ENCODE peak calls at places on chromosomes 4 and X, in nine cellular contexts. One of them, this sample, is unnamed.

GRCh38 chr4:138347561-138347960 is 105.4 kb upstream of the SLC7A11 start:
- DNase-seq in renal cortical epithelial cell: no peak
- DNase-seq in upper lobe of right lung: no peak
- DNase-seq in amygdala: no peak
- DNase-seq in natural killer cell treated with Interleukin-12 subunit alpha and Interleukin-12 subunit beta and Interleukin-15 and Interleukin-18, amount 100 ng/mL, for 72 hours: no peak
- DNase-seq in NCI-H1105 treated with DMSO at 0.1 percent for 48 hours: no peak
- DNase-seq in AG04450: no peak
- DNase-seq in H54: no peak
- DNase-seq in GM12865: no peak
- DNase-seq in this sample: no peak

GRCh38 chrX:49058794-49059193 is at the start of gene CCDC120:
- DNase-seq in renal cortical epithelial cell: no peak
- DNase-seq in upper lobe of right lung: peak; percentile 75
- DNase-seq in amygdala: no peak
- DNase-seq in natural killer cell treated with Interleukin-12 subunit alpha and Interleukin-12 subunit beta and Interleukin-15 and Interleukin-18, amount 100 ng/mL, for 72 hours: no peak
- DNase-seq in NCI-H1105 treated with DMSO at 0.1 percent for 48 hours: no peak
- DNase-seq in AG04450: no peak
- DNase-seq in H54: no peak
- DNase-seq in GM12865: no peak
- DNase-seq in this sample: no peak

GRCh38 chrX:150680974-150681373 is 12.2 kb upstream of the MTMR1 start:
- DNase-seq in renal cortical epithelial cell: peak; percentile 21
- DNase-seq in upper lobe of right lung: no peak
- DNase-seq in amygdala: no peak
- DNase-seq in natural killer cell treated with Interleukin-12 subunit alpha and Interleukin-12 subunit beta and Interleukin-15 and Interleukin-18, amount 100 ng/mL, for 72 hours: no peak
- DNase-seq in NCI-H1105 treated with DMSO at 0.1 percent for 48 hours: peak; percentile 59
- DNase-seq in AG04450: no peak
- DNase-seq in H54: no peak
- DNase-seq in GM12865: no peak
- DNase-seq in this sample: peak; percentile 22

GRCh38 chr4:117986331-117986730 is 48.0 kb upstream of the NDST3 start:
- DNase-seq in renal cortical epithelial cell: no peak
- DNase-seq in upper lobe of right lung: no peak
- DNase-seq in amygdala: no peak
- DNase-seq in natural killer cell treated with Interleukin-12 subunit alpha and Interleukin-12 subunit beta and Interleukin-15 and Interleukin-18, amount 100 ng/mL, for 72 hours: no peak
- DNase-seq in NCI-H1105 treated with DMSO at 0.1 percent for 48 hours: no peak
- DNase-seq in AG04450: no peak
- DNase-seq in H54: no peak
- DNase-seq in GM12865: no peak
- DNase-seq in this sample: no peak

GRCh38 chr4:74056114-74056857 is 17.8 kb upstream of the CXCL3 start:
- DNase-seq in renal cortical epithelial cell: peak; percentile 66
- DNase-seq in upper lobe of right lung: no peak
- DNase-seq in amygdala: no peak
- DNase-seq in natural killer cell treated with Interleukin-12 subunit alpha and Interleukin-12 subunit beta and Interleukin-15 and Interleukin-18, amount 100 ng/mL, for 72 hours: no peak
- DNase-seq in NCI-H1105 treated with DMSO at 0.1 percent for 48 hours: no peak
- DNase-seq in AG04450: no peak
- DNase-seq in H54: no peak
- DNase-seq in GM12865: no peak
- DNase-seq in this sample: no peak

GRCh38 chrX:129736491-129736890 is 2.3 kb upstream of the XPNPEP2 start:
- DNase-seq in renal cortical epithelial cell: no peak
- DNase-seq in upper lobe of right lung: no peak
- DNase-seq in amygdala: no peak
- DNase-seq in natural killer cell treated with Interleukin-12 subunit alpha and Interleukin-12 subunit beta and Interleukin-15 and Interleukin-18, amount 100 ng/mL, for 72 hours: no peak
- DNase-seq in NCI-H1105 treated with DMSO at 0.1 percent for 48 hours: no peak
- DNase-seq in AG04450: no peak
- DNase-seq in H54: no peak
- DNase-seq in GM12865: no peak
- DNase-seq in this sample: no peak

GRCh38 chr4:79688696-79689095 is 280.7 kb upstream of the GK2 start:
- DNase-seq in renal cortical epithelial cell: no peak
- DNase-seq in upper lobe of right lung: no peak
- DNase-seq in amygdala: no peak
- DNase-seq in natural killer cell treated with Interleukin-12 subunit alpha and Interleukin-12 subunit beta and Interleukin-15 and Interleukin-18, amount 100 ng/mL, for 72 hours: no peak
- DNase-seq in NCI-H1105 treated with DMSO at 0.1 percent for 48 hours: no peak
- DNase-seq in AG04450: no peak
- DNase-seq in H54: no peak
- DNase-seq in GM12865: no peak
- DNase-seq in this sample: no peak

GRCh38 chrX:103446665-103447302 is 70.4 kb downstream of the BEX3 start:
- DNase-seq in renal cortical epithelial cell: peak; percentile 55
- DNase-seq in upper lobe of right lung: no peak
- DNase-seq in amygdala: no peak
- DNase-seq in natural killer cell treated with Interleukin-12 subunit alpha and Interleukin-12 subunit beta and Interleukin-15 and Interleukin-18, amount 100 ng/mL, for 72 hours: no peak
- DNase-seq in NCI-H1105 treated with DMSO at 0.1 percent for 48 hours: no peak
- DNase-seq in AG04450: no peak
- DNase-seq in H54: no peak
- DNase-seq in GM12865: peak; percentile 0
- DNase-seq in this sample: no peak

GRCh38 chrX:111244238-111244750 is 26.0 kb downstream of the CAPN6 start:
- DNase-seq in renal cortical epithelial cell: peak; percentile 12
- DNase-seq in upper lobe of right lung: no peak
- DNase-seq in amygdala: no peak
- DNase-seq in natural killer cell treated with Interleukin-12 subunit alpha and Interleukin-12 subunit beta and Interleukin-15 and Interleukin-18, amount 100 ng/mL, for 72 hours: no peak
- DNase-seq in NCI-H1105 treated with DMSO at 0.1 percent for 48 hours: peak; percentile 17
- DNase-seq in AG04450: no peak
- DNase-seq in H54: no peak
- DNase-seq in GM12865: peak; percentile 5
- DNase-seq in this sample: peak; percentile 50

GRCh38 chrX:150499240-150499639 is 69.2 kb upstream of the MTM1 start:
- DNase-seq in renal cortical epithelial cell: peak; percentile 87
- DNase-seq in upper lobe of right lung: no peak
- DNase-seq in amygdala: no peak
- DNase-seq in natural killer cell treated with Interleukin-12 subunit alpha and Interleukin-12 subunit beta and Interleukin-15 and Interleukin-18, amount 100 ng/mL, for 72 hours: no peak
- DNase-seq in NCI-H1105 treated with DMSO at 0.1 percent for 48 hours: no peak
- DNase-seq in AG04450: no peak
- DNase-seq in H54: no peak
- DNase-seq in GM12865: no peak
- DNase-seq in this sample: no peak

GRCh38 chr4:27595956-27596355 is 735.3 kb downstream of the STIM2 start:
- DNase-seq in renal cortical epithelial cell: no peak
- DNase-seq in upper lobe of right lung: no peak
- DNase-seq in amygdala: no peak
- DNase-seq in natural killer cell treated with Interleukin-12 subunit alpha and Interleukin-12 subunit beta and Interleukin-15 and Interleukin-18, amount 100 ng/mL, for 72 hours: no peak
- DNase-seq in NCI-H1105 treated with DMSO at 0.1 percent for 48 hours: no peak
- DNase-seq in AG04450: no peak
- DNase-seq in H54: no peak
- DNase-seq in GM12865: no peak
- DNase-seq in this sample: no peak

GRCh38 chr4:54067163-54067562 is 2.8 kb upstream of the CHIC2 start:
- DNase-seq in renal cortical epithelial cell: peak; percentile 89
- DNase-seq in upper lobe of right lung: no peak
- DNase-seq in amygdala: no peak
- DNase-seq in natural killer cell treated with Interleukin-12 subunit alpha and Interleukin-12 subunit beta and Interleukin-15 and Interleukin-18, amount 100 ng/mL, for 72 hours: no peak
- DNase-seq in NCI-H1105 treated with DMSO at 0.1 percent for 48 hours: no peak
- DNase-seq in AG04450: no peak
- DNase-seq in H54: no peak
- DNase-seq in GM12865: no peak
- DNase-seq in this sample: no peak

GRCh38 chr4:125975861-125976397 is 661.2 kb downstream of the FAT4 start:
- DNase-seq in renal cortical epithelial cell: no peak
- DNase-seq in upper lobe of right lung: no peak
- DNase-seq in amygdala: no peak
- DNase-seq in natural killer cell treated with Interleukin-12 subunit alpha and Interleukin-12 subunit beta and Interleukin-15 and Interleukin-18, amount 100 ng/mL, for 72 hours: no peak
- DNase-seq in NCI-H1105 treated with DMSO at 0.1 percent for 48 hours: no peak
- DNase-seq in AG04450: no peak
- DNase-seq in H54: no peak
- DNase-seq in GM12865: no peak
- DNase-seq in this sample: no peak